ENCODE peak calls at places on chromosomes 7 and 10, in five cellular contexts. R, U, K, H and I are unnamed samples.

GRCh38 chr10:29392376-29393021 is 103.6 kb downstream of the LYZL1 start:
- DNase-seq in R (peak), U (peak), K (no peak), H (peak), I (no peak)

GRCh38 chr10:2460846-2461245 is 606.5 kb upstream of the PFKP start:
- DNase-seq in R (no peak), U (no peak), K (no peak), H (no peak), I (peak)

GRCh38 chr10:31074357-31075065 is 42.8 kb upstream of the ZNF438 start:
- DNase-seq in R (no peak), U (no peak), K (no peak), H (no peak), I (no peak)

GRCh38 chr7:84188811-84189405 is 5.7 kb downstream of the SEMA3A start:
- DNase-seq in R (no peak), U (no peak), K (no peak), H (no peak), I (peak)

GRCh38 chr10:112792487-112793196 is 157.4 kb upstream of the TCF7L2 start:
- DNase-seq in R (peak), U (no peak), K (no peak), H (peak), I (no peak)

GRCh38 chr7:139203992-139204391 is 27.0 kb upstream of the UBN2 start:
- DNase-seq in R (no peak), U (no peak), K (no peak), H (no peak), I (no peak)

GRCh38 chr10:5284311-5285057 is 80.3 kb upstream of the UCN3 start:
- DNase-seq in R (peak), U (no peak), K (no peak), H (peak), I (peak)

GRCh38 chr7:11358637-11359036 is 385.0 kb downstream of the PHF14 start:
- DNase-seq in R (no peak), U (no peak), K (no peak), H (no peak), I (no peak)

GRCh38 chr10:124747745-124748144 is 3.6 kb upstream of the FAM53B start:
- DNase-seq in R (no peak), U (no peak), K (no peak), H (no peak), I (no peak)

GRCh38 chr10:131657985-131658330 is 242.8 kb upstream of the PPP2R2D start:
- DNase-seq in R (no peak), U (no peak), K (no peak), H (no peak), I (no peak)

GRCh38 chr7:145464287-145464686 is 628.4 kb upstream of the TPK1 start:
- DNase-seq in R (no peak), U (no peak), K (no peak), H (no peak), I (no peak)

GRCh38 chr10:88222878-88223277 is 359.5 kb downstream of the PTEN start:
- DNase-seq in R (no peak), U (no peak), K (no peak), H (no peak), I (no peak)

GRCh38 chr10:73865459-73866442 is 8.6 kb downstream of the CAMK2G start:
- DNase-seq in R (no peak), U (peak), K (no peak), H (no peak), I (peak)

GRCh38 chr7:85587777-85588176 is 400.9 kb upstream of the SEMA3D start:
- DNase-seq in R (no peak), U (no peak), K (no peak), H (no peak), I (no peak)

GRCh38 chr7:80659120-80660055 is 20.9 kb downstream of the CD36 start:
- DNase-seq in R (peak), U (no peak), K (no peak), H (peak), I (peak)

GRCh38 chr10:76033457-76034196 is 602.2 kb downstream of the LRMDA start:
- DNase-seq in R (peak), U (no peak), K (no peak), H (peak), I (peak)

GRCh38 chr7:51186531-51186930 is 130.1 kb downstream of the COBL start:
- DNase-seq in R (no peak), U (no peak), K (no peak), H (no peak), I (peak)

GRCh38 chr10:87641065-87641464 is 18.6 kb upstream of the PAPSS2 start:
- DNase-seq in R (no peak), U (no peak), K (no peak), H (no peak), I (no peak)

GRCh38 chr10:72303424-72304128 is 29.9 kb downstream of the DDIT4 start:
- DNase-seq in R (no peak), U (no peak), K (no peak), H (no peak), I (no peak)

GRCh38 chr7:47651355-47652317 is 69.7 kb upstream of the TNS3 start:
- DNase-seq in R (peak), U (no peak), K (no peak), H (peak), I (no peak)

GRCh38 chr7:85165263-85165662 is 21.6 kb downstream of the SEMA3D start:
- DNase-seq in R (no peak), U (no peak), K (no peak), H (no peak), I (no peak)

GRCh38 chr10:6473901-6474370 is 106.1 kb downstream of the PRKCQ start:
- DNase-seq in R (no peak), U (no peak), K (no peak), H (no peak), I (peak)

GRCh38 chr7:120874722-120875121 is 16.8 kb upstream of the TSPAN12 start:
- DNase-seq in R (no peak), U (no peak), K (no peak), H (no peak), I (no peak)

GRCh38 chr10:93363891-93364648 is 118.1 kb downstream of the MYOF start:
- DNase-seq in R (no peak), U (no peak), K (no peak), H (no peak), I (peak)

GRCh38 chr7:135771961-135772638 is 23.5 kb upstream of the FAM180A start:
- DNase-seq in R (peak), U (no peak), K (no peak), H (peak), I (peak)